ENCODE peak calls at places on chromosomes 12 and 14, in six cellular contexts. H is germinal center, P is GM23248, B is thoracic aorta, S is EH, E is amniotic stem cell. F is an unnamed sample.

GRCh38 chr12:47247418-47247817 is 167.7 kb upstream of the AMIGO2 start:
- DNase-seq in P (no peak), S (no peak), H (no peak), E (no peak), B (no peak), F (no peak)

GRCh38 chr12:51326762-51327439 is 2.9 kb upstream of the BIN2 start:
- DNase-seq in P (peak), E (no peak), H (peak), B (no peak), S (peak), F (no peak)

GRCh38 chr12:88639361-88639760 is 59.1 kb upstream of the KITLG start:
- DNase-seq in P (no peak), E (no peak), B (no peak), H (no peak), S (peak), F (no peak)

GRCh38 chr14:99075061-99075460 is 196.9 kb downstream of the BCL11B start:
- DNase-seq in P (no peak), S (no peak), E (no peak), H (no peak), B (no peak), F (no peak)

GRCh38 chr12:21542412-21542811 is 16.3 kb downstream of the SPX start:
- DNase-seq in S (no peak), B (no peak), H (no peak), P (no peak), E (no peak), F (no peak)

GRCh38 chr14:77979666-77980351 is 179.9 kb downstream of the ADCK1 start:
- DNase-seq in E (no peak), S (peak), H (no peak), P (no peak), B (no peak), F (no peak)

GRCh38 chr12:51823875-51824565 is 24.5 kb downstream of the FIGNL2 start:
- DNase-seq in P (peak), H (no peak), S (peak), E (peak), B (no peak), F (peak)

GRCh38 chr14:37889087-37889486 is 293.7 kb downstream of the TTC6 start:
- DNase-seq in E (no peak), S (no peak), H (no peak), B (no peak), P (no peak), F (no peak)

GRCh38 chr12:120659151-120659525 is 18.7 kb downstream of the CABP1 start:
- DNase-seq in E (no peak), S (no peak), B (no peak), P (no peak), H (no peak), F (no peak)

GRCh38 chr14:45377201-45377600 is 124.2 kb upstream of the MIS18BP1 start:
- DNase-seq in S (no peak), E (no peak), B (no peak), H (no peak), P (peak), F (no peak)

GRCh38 chr14:94378527-94379290 is 9.7 kb downstream of the SERPINA1 start:
- DNase-seq in E (no peak), P (no peak), B (no peak), S (no peak), H (no peak), F (no peak)

GRCh38 chr12:74365178-74365964 is 172.3 kb upstream of the ATXN7L3B start:
- DNase-seq in S (peak), E (no peak), B (no peak), H (no peak), P (peak), F (peak)

GRCh38 chr12:67794151-67794550 is 145.6 kb downstream of the DYRK2 start:
- DNase-seq in H (no peak), P (peak), S (peak), E (no peak), B (no peak), F (no peak)

GRCh38 chr14:59698793-59699192 is 122.2 kb upstream of the CCDC175 start:
- DNase-seq in B (no peak), P (no peak), S (peak), E (no peak), H (no peak), F (no peak)

GRCh38 chr14:28163897-28164296 is 602.7 kb upstream of the FOXG1 start:
- DNase-seq in E (no peak), H (no peak), B (no peak), P (no peak), S (no peak), F (no peak)

GRCh38 chr14:90060312-90060964 is 1.4 kb upstream of the KCNK13 start:
- DNase-seq in B (no peak), P (peak), S (peak), E (no peak), H (peak), F (no peak)

GRCh38 chr12:117042171-117042809 is 56.9 kb downstream of the TESC start:
- DNase-seq in S (peak), B (no peak), H (no peak), P (peak), E (no peak), F (no peak)

GRCh38 chr12:41224066-41224465 is 35.9 kb downstream of the PDZRN4 start:
- DNase-seq in P (no peak), S (no peak), B (no peak), H (no peak), E (no peak), F (no peak)

GRCh38 chr12:52521175-52521574 is 981 bp upstream of the KRT5 start:
- DNase-seq in H (no peak), E (no peak), S (peak), P (no peak), B (no peak), F (no peak)

F was measured in AG09319.